ENCODE peak calls at places on chromosomes 5 and 9, in ten cellular contexts. O is tibial artery, L is osteocyte, E is left ventricle myocardium inferior, D is GM12865, H is Calu3, Y is fibroblast of mammary gland, Q is right atrium auricular region, K is endothelial cell, R is AG04449. X is an unnamed sample.

GRCh38 chr9:20092560-20092959 is 303.7 kb upstream of the SLC24A2 start:
- DNase-seq in O (no peak), L (no peak), E (no peak), D (no peak), H (no peak), Y (no peak), Q (no peak), K (no peak), R (no peak), X (no peak)

GRCh38 chr5:33032161-33033085 is 321.3 kb downstream of the NPR3 start:
- DNase-seq in O (no peak), L (no peak), E (no peak), D (no peak), H (no peak), Y (peak; percentile 73), Q (no peak), K (no peak), R (no peak), X (no peak)

GRCh38 chr9:95513722-95514121 is 3.0 kb downstream of the PTCH1 start:
- DNase-seq in O (no peak), L (no peak), E (no peak), D (no peak), H (no peak), Y (no peak), Q (no peak), K (no peak), R (no peak), X (no peak)

GRCh38 chr5:62043289-62044274 is 262.4 kb upstream of the KIF2A start:
- DNase-seq in O (no peak), L (no peak), E (no peak), D (no peak), H (no peak), Y (no peak), Q (no peak), K (no peak), R (no peak), X (no peak)

GRCh38 chr5:98209418-98209817 is 564.0 kb upstream of the RGMB start:
- DNase-seq in O (no peak), L (no peak), E (no peak), D (no peak), H (no peak), Y (no peak), Q (no peak), K (no peak), R (no peak), X (no peak)

GRCh38 chr5:174300941-174301761 is 255.6 kb downstream of the NSG2 start:
- DNase-seq in O (no peak), L (peak; percentile 42), E (peak; percentile 39), D (no peak), H (no peak), Y (no peak), Q (peak; percentile 53), K (no peak), R (no peak), X (peak; percentile 31)

GRCh38 chr5:176851380-176851779 is 41.0 kb downstream of the UNC5A start:
- DNase-seq in O (no peak), L (no peak), E (no peak), D (no peak), H (no peak), Y (no peak), Q (no peak), K (no peak), R (no peak), X (no peak)

GRCh38 chr5:150142189-150142788 is 13.4 kb downstream of the PDGFRB start:
- DNase-seq in O (no peak), L (no peak), E (no peak), D (no peak), H (no peak), Y (no peak), Q (no peak), K (no peak), R (no peak), X (no peak)

GRCh38 chr5:95382843-95383242 is 8.3 kb upstream of the FAM81B start:
- DNase-seq in O (no peak), L (no peak), E (no peak), D (no peak), H (no peak), Y (no peak), Q (no peak), K (no peak), R (no peak), X (no peak)

GRCh38 chr9:121819511-121820231 is 168.2 kb downstream of the DAB2IP start:
- DNase-seq in O (no peak), L (no peak), E (no peak), D (no peak), H (no peak), Y (peak; percentile 48), Q (no peak), K (no peak), R (no peak), X (no peak)

GRCh38 chr5:35963381-35963843 is 25.0 kb upstream of the CAPSL start:
- DNase-seq in O (no peak), L (no peak), E (no peak), D (peak; percentile 31), H (peak; percentile 25), Y (peak; percentile 22), Q (no peak), K (no peak), R (no peak), X (no peak)

GRCh38 chr5:1445313-1445894 is at the start of gene SLC6A3:
- DNase-seq in O (peak; percentile 64), L (no peak), E (peak; percentile 29), D (no peak), H (no peak), Y (no peak), Q (no peak), K (peak; percentile 77), R (no peak), X (peak; percentile 80)

GRCh38 chr5:79835220-79835714 is 145.6 kb downstream of the CMYA5 start:
- DNase-seq in O (no peak), L (no peak), E (no peak), D (no peak), H (no peak), Y (no peak), Q (peak; percentile 50), K (no peak), R (no peak), X (no peak)

GRCh38 chr5:135714126-135714894 is 120.2 kb upstream of the SLC25A48 start:
- DNase-seq in O (no peak), L (no peak), E (no peak), D (no peak), H (no peak), Y (peak; percentile 25), Q (no peak), K (no peak), R (no peak), X (no peak)

GRCh38 chr9:131275332-131276106 is 791 bp downstream of the FAM78A start:
- DNase-seq in O (no peak), L (no peak), E (peak; percentile 73), D (peak; percentile 76), H (no peak), Y (no peak), Q (no peak), K (peak; percentile 57), R (no peak), X (no peak)

GRCh38 chr9:131277673-131278420 is 1.5 kb upstream of the FAM78A start:
- DNase-seq in O (peak; percentile 89), L (no peak), E (peak; percentile 89), D (peak; percentile 83), H (peak; percentile 45), Y (peak; percentile 70), Q (peak; percentile 86), K (peak; percentile 79), R (no peak), X (no peak)

GRCh38 chr9:131278421-131279111 is 2.3 kb upstream of the FAM78A start:
- DNase-seq in O (no peak), L (no peak), E (no peak), D (no peak), H (no peak), Y (no peak), Q (no peak), K (no peak), R (no peak), X (no peak)

GRCh38 chr9:131276107-131276888 is at the start of gene FAM78A:
- DNase-seq in O (peak; percentile 71), L (no peak), E (peak; percentile 72), D (peak; percentile 72), H (no peak), Y (no peak), Q (no peak), K (peak; percentile 45), R (no peak), X (no peak)

GRCh38 chr9:131276891-131277672 is 772 bp upstream of the FAM78A start:
- DNase-seq in O (peak; percentile 66), L (no peak), E (no peak), D (peak; percentile 40), H (no peak), Y (no peak), Q (no peak), K (no peak), R (no peak), X (no peak)
- TF ChIP-seq CTCF in O (no peak), L (no peak), E (peak; percentile 16), D (no peak), H (no peak), Y (no peak), Q (peak; percentile 36), K (no peak), R (no peak), X (no peak)

DNA sequence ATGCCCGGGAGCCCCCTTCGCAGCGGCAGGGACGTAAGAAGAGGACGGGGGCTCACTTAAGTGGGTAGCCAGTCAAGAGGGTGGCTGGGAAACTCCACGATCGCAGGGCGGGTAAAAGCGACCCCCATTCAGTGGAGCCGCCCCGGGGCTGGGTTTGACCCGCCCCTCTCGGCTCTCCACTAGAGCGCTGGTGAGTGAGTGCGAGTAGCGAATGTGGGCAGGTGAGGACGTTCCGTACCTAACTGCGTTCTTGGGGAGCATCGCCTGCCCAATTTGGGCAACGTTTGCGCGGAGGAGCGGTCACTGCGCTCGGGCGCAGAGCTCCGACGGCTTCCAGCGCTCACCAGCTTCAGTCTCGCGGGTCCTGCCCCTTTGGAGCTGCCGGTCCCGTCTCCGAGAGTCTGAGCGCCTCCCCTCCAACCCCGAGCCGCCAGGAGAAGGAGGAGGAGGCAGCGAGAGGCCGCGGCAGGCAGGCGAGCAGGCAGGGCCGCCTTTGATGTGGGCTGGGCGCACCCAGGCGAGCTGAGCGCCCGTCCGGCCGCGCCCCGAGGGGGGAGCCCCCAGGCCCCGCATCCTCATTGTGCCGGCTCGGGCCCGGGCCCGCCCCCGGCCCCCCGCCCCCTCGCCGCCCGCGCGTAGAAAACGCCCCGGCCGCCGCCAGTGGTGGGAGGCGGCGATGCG is at the start of gene FGF18:
- DNase-seq in O (peak; percentile 74), L (peak; percentile 87), E (peak; percentile 62), D (peak; percentile 58), H (peak; percentile 69), Y (peak; percentile 56), Q (peak; percentile 59), K (peak; percentile 49), R (no peak), X (peak; percentile 83)
- TF ChIP-seq CTCF in O (no peak), L (peak; percentile 11), E (no peak), D (no peak), H (no peak), Y (no peak), Q (peak; percentile 21), K (peak; percentile 33), R (no peak), X (peak; percentile 47)

GRCh38 chr5:55916986-55917385 is 65.8 kb downstream of the IL31RA start:
- DNase-seq in O (no peak), L (no peak), E (no peak), D (no peak), H (no peak), Y (no peak), Q (peak; percentile 23), K (no peak), R (no peak), X (no peak)
- TF ChIP-seq CTCF in O (no peak), L (no peak), E (no peak), D (no peak), H (no peak), Y (no peak), Q (no peak), K (no peak), R (no peak), X (no peak)

GRCh38 chr9:124133752-124134151 is 122.2 kb downstream of the LHX2 start:
- DNase-seq in O (peak; percentile 73), L (no peak), E (no peak), D (no peak), H (peak; percentile 41), Y (peak; percentile 36), Q (no peak), K (peak; percentile 53), R (no peak), X (no peak)
- TF ChIP-seq CTCF in O (no peak), L (peak; percentile 24), E (peak; percentile 44), D (no peak), H (no peak), Y (peak; percentile 31), Q (peak; percentile 39), K (no peak), R (peak; percentile 47), X (no peak)

X was measured in type B pancreatic cell.